ENCODE peak calls at places on chromosomes 5 and 9, in ten cellular contexts. Z is activated naive CD4-positive, alpha-beta T cell treated with anti-CD3 and anti-CD28 coated beads, Interleukin-2, amount 50 U/mL, for 16 hours; C is ELR; N is heart left ventricle; G is upper lobe of right lung; R is iPS DF 19.7; E is left ventricle myocardium inferior; D is DMS153; L is activated gamma-delta T cell; K is AG09319. S is an unnamed sample.
A peak's percentile ranks its signal among the peaks of the same experiment; 100 is the strongest.

GRCh38 chr5:170081616-170082015 is 24.1 kb upstream of the FOXI1 start:
- DNase-seq in R (no peak), E (no peak), Z (no peak), G (no peak), N (no peak), L (no peak), D (no peak), C (no peak), K (no peak), S (no peak)

GRCh38 chr5:111556504-111556903 is 44.2 kb upstream of the STARD4 start:
- DNase-seq in C (no peak), D (no peak), N (no peak), G (no peak), R (no peak), K (no peak), E (no peak), Z (no peak), L (no peak), S (no peak)

GRCh38 chr5:157961176-157961575 is 102.2 kb upstream of the CLINT1 start:
- DNase-seq in C (no peak), D (no peak), K (no peak), Z (no peak), G (no peak), R (no peak), L (no peak), N (no peak), E (no peak), S (no peak)

GRCh38 chr9:109267555-109267954 is 53.3 kb downstream of the EPB41L4B start:
- DNase-seq in L (no peak), E (no peak), Z (no peak), R (no peak), D (no peak), C (no peak), G (no peak), K (no peak), N (no peak), S (no peak)

GRCh38 chr9:88344013-88344412 is 44.2 kb upstream of the SPIN1 start:
- DNase-seq in Z (no peak), C (no peak), K (no peak), G (no peak), E (no peak), N (no peak), L (no peak), R (no peak), D (no peak), S (no peak)

GRCh38 chr9:99433555-99433954 is 211.5 kb downstream of the SEC61B start:
- DNase-seq in L (no peak), E (no peak), D (peak; percentile 36), R (no peak), C (peak; percentile 96), Z (no peak), G (peak; percentile 70), K (peak; percentile 90), N (no peak), S (peak; percentile 42)

GRCh38 chr5:141908796-141909195 is 14.9 kb upstream of the DELE1 start:
- DNase-seq in Z (no peak), D (no peak), N (no peak), C (peak; percentile 80), L (no peak), G (no peak), R (no peak), E (no peak), K (no peak), S (no peak)

GRCh38 chr5:140550147-140551079 is 3.0 kb downstream of the EIF4EBP3 start:
- DNase-seq in L (no peak), N (no peak), C (no peak), Z (no peak), G (no peak), E (no peak), K (no peak), R (no peak), D (no peak), S (no peak)

GRCh38 chr9:115466784-115467183 is 348.8 kb upstream of the TNC start:
- DNase-seq in C (no peak), K (no peak), E (peak; percentile 24), D (no peak), R (no peak), N (peak; percentile 23), G (no peak), L (no peak), Z (no peak), S (no peak)

GRCh38 chr5:76787237-76787636 is 31.6 kb upstream of the F2RL1 start:
- DNase-seq in D (no peak), E (peak; percentile 44), G (no peak), N (peak; percentile 69), C (no peak), Z (no peak), R (no peak), K (peak; percentile 60), L (no peak), S (peak; percentile 40)

GRCh38 chr5:134561871-134562296 is 36.4 kb downstream of the JADE2 start:
- DNase-seq in G (no peak), R (no peak), N (no peak), K (no peak), D (no peak), C (peak; percentile 69), E (peak; percentile 55), L (no peak), Z (no peak), S (no peak)

GRCh38 chr5:122014232-122014940 is 52.6 kb downstream of the SRFBP1 start:
- DNase-seq in Z (no peak), K (no peak), L (no peak), D (no peak), C (no peak), N (no peak), G (no peak), E (no peak), R (no peak), S (no peak)

S was measured in right lobe of liver.